ENCODE peak calls at places on chromosomes 4 and X, in six cellular contexts. One of them, this sample, is unnamed. For H4K20me1, the result is how much of the 10 kb centered on the place peaks cover.

GRCh38 chrX:48021026-48021900 is 14.5 kb downstream of the SPACA5 start:
- DNase-seq in SK-N-SH: peak
- DNase-seq in K562: peak
- DNase-seq in GM23338: peak
- DNase-seq in GM12878: peak
- DNase-seq in HepG2: peak
- DNase-seq in this sample: no peak

GRCh38 chrX:47216393-47216925 is 2.0 kb upstream of the CDK16 start:
- DNase-seq in HepG2: no peak
- DNase-seq in K562: no peak
- DNase-seq in GM12878: no peak
- DNase-seq in SK-N-SH: no peak
- DNase-seq in GM23338: no peak
- DNase-seq in this sample: no peak

GRCh38 chr4:155734951-155735350 is 23.9 kb upstream of the GUCY1B1 start:
- DNase-seq in SK-N-SH: no peak
- DNase-seq in GM12878: no peak
- DNase-seq in GM23338: no peak
- DNase-seq in HepG2: no peak
- DNase-seq in K562: no peak
- DNase-seq in this sample: no peak

GRCh38 chr4:185580699-185581098 is 45.4 kb upstream of the PDLIM3 start:
- DNase-seq in GM23338: no peak
- DNase-seq in K562: no peak
- DNase-seq in SK-N-SH: no peak
- DNase-seq in GM12878: no peak
- DNase-seq in HepG2: no peak
- DNase-seq in this sample: no peak

GRCh38 chr4:84050014-84050413 is 449.1 kb downstream of the NKX6-1 start:
- DNase-seq in GM23338: peak
- DNase-seq in HepG2: no peak
- DNase-seq in GM12878: no peak
- DNase-seq in SK-N-SH: no peak
- DNase-seq in K562: no peak
- DNase-seq in this sample: no peak

GRCh38 chr4:75036046-75036445 is 103.1 kb downstream of the PARM1 start:
- DNase-seq in SK-N-SH: no peak
- DNase-seq in HepG2: no peak
- DNase-seq in GM23338: no peak
- DNase-seq in K562: no peak
- DNase-seq in GM12878: peak
- DNase-seq in this sample: no peak

GRCh38 chr4:106337916-106338315 is 21.6 kb downstream of the AIMP1 start:
- DNase-seq in GM12878: no peak
- DNase-seq in HepG2: no peak
- DNase-seq in SK-N-SH: no peak
- DNase-seq in GM23338: no peak
- DNase-seq in K562: no peak
- DNase-seq in this sample: no peak

GRCh38 chr4:121712001-121712655 is 15.3 kb upstream of the ANXA5 start:
- DNase-seq in K562: no peak
- DNase-seq in HepG2: no peak
- DNase-seq in SK-N-SH: no peak
- DNase-seq in GM12878: no peak
- DNase-seq in GM23338: no peak
- DNase-seq in this sample: no peak

GRCh38 chr4:94038195-94038594 is 169.5 kb upstream of the SMARCAD1 start:
- DNase-seq in HepG2: no peak
- DNase-seq in GM23338: no peak
- DNase-seq in K562: no peak
- DNase-seq in SK-N-SH: peak
- DNase-seq in GM12878: no peak
- DNase-seq in this sample: no peak

GRCh38 chr4:139523076-139523475 is 32.9 kb downstream of the SETD7 start:
- DNase-seq in HepG2: no peak
- DNase-seq in K562: no peak
- DNase-seq in GM23338: no peak
- DNase-seq in GM12878: no peak
- DNase-seq in SK-N-SH: no peak
- DNase-seq in this sample: no peak

GRCh38 chrX:150450519-150451177 is 87.5 kb downstream of the MAMLD1 start:
- DNase-seq in HepG2: no peak
- DNase-seq in GM12878: no peak
- DNase-seq in GM23338: no peak
- DNase-seq in SK-N-SH: no peak
- DNase-seq in K562: no peak
- DNase-seq in this sample: no peak

GRCh38 chr4:56146956-56147355 is 198.2 kb downstream of the CEP135 start:
- DNase-seq in GM23338: no peak
- DNase-seq in SK-N-SH: peak
- DNase-seq in HepG2: no peak
- DNase-seq in GM12878: no peak
- DNase-seq in K562: no peak
- DNase-seq in this sample: no peak

GRCh38 chr4:150867148-150867547 is 147.9 kb downstream of the LRBA start:
- DNase-seq in GM23338: peak
- DNase-seq in HepG2: peak
- DNase-seq in GM12878: peak
- DNase-seq in SK-N-SH: peak
- DNase-seq in K562: peak
- DNase-seq in this sample: peak

GRCh38 chrX:18210470-18210869 is 10.2 kb downstream of the BEND2 start:
- DNase-seq in SK-N-SH: no peak
- DNase-seq in HepG2: no peak
- DNase-seq in K562: no peak
- DNase-seq in GM23338: peak
- DNase-seq in GM12878: no peak
- DNase-seq in this sample: no peak

GRCh38 chr4:15702941-15703403 is at the start of gene BST1:
- DNase-seq in HepG2: no peak
- DNase-seq in SK-N-SH: peak
- DNase-seq in GM12878: no peak
- DNase-seq in K562: no peak
- DNase-seq in GM23338: peak
- DNase-seq in this sample: no peak

GRCh38 chr4:108954880-108955279 is 192.0 kb upstream of the ETNPPL start:
- DNase-seq in GM23338: no peak
- DNase-seq in HepG2: no peak
- DNase-seq in SK-N-SH: no peak
- DNase-seq in K562: peak
- DNase-seq in GM12878: no peak
- DNase-seq in this sample: no peak

GRCh38 chr4:81754169-81754568 is 282.5 kb upstream of the RASGEF1B start:
- DNase-seq in GM12878: no peak
- DNase-seq in K562: no peak
- DNase-seq in GM23338: no peak
- DNase-seq in SK-N-SH: no peak
- DNase-seq in HepG2: no peak
- DNase-seq in this sample: no peak

GRCh38 chr4:111323496-111323895 is 700.6 kb upstream of the PITX2 start:
- DNase-seq in HepG2: no peak
- DNase-seq in GM12878: no peak
- DNase-seq in SK-N-SH: no peak
- DNase-seq in K562: no peak
- DNase-seq in GM23338: no peak
- DNase-seq in this sample: no peak

GRCh38 chr4:132297346-132297745 is 851.7 kb upstream of the PCDH10 start:
- DNase-seq in GM12878: no peak
- DNase-seq in GM23338: no peak
- DNase-seq in HepG2: no peak
- DNase-seq in SK-N-SH: no peak
- DNase-seq in K562: no peak
- DNase-seq in this sample: no peak

GRCh38 chr4:137545461-137545861 is 13.2 kb upstream of the PCDH18 start:
- DNase-seq in SK-N-SH: no peak
- DNase-seq in HepG2: no peak
- DNase-seq in K562: no peak
- DNase-seq in GM23338: peak
- DNase-seq in GM12878: no peak
- DNase-seq in this sample: no peak

GRCh38 chrX:153643431-153644351 is 3.3 kb upstream of the DUSP9 start:
- DNase-seq in GM12878: no peak
- DNase-seq in HepG2: no peak
- DNase-seq in GM23338: peak
- DNase-seq in SK-N-SH: peak
- DNase-seq in K562: peak
- DNase-seq in this sample: no peak

GRCh38 chr4:37561803-37562207 is 124.4 kb downstream of the RELL1 start:
- DNase-seq in GM23338: no peak
- DNase-seq in GM12878: peak
- DNase-seq in HepG2: peak
- DNase-seq in K562: peak
- DNase-seq in SK-N-SH: no peak
- DNase-seq in this sample: no peak

GRCh38 chr4:78544681-78545080 is 6.9 kb upstream of the ANXA3 start:
- DNase-seq in GM12878: no peak
- DNase-seq in K562: no peak
- DNase-seq in HepG2: no peak
- DNase-seq in SK-N-SH: no peak
- DNase-seq in GM23338: no peak
- DNase-seq in this sample: no peak

GRCh38 chr4:93855926-93856325 is 27.4 kb downstream of the ATOH1 start:
- DNase-seq in SK-N-SH: no peak
- DNase-seq in GM23338: no peak
- DNase-seq in HepG2: no peak
- DNase-seq in K562: no peak
- DNase-seq in GM12878: no peak
- DNase-seq in this sample: no peak

GRCh38 chr4:75629239-75629638 is 1.1 kb downstream of the CDKL2 start:
- DNase-seq in GM23338: no peak
- DNase-seq in HepG2: no peak
- DNase-seq in GM12878: no peak
- DNase-seq in K562: no peak
- DNase-seq in SK-N-SH: no peak
- DNase-seq in this sample: no peak

GRCh38 chr4:3530663-3531254 is 1.5 kb downstream of the LRPAP1 start:
- DNase-seq in SK-N-SH: no peak
- DNase-seq in GM23338: no peak
- DNase-seq in HepG2: no peak
- DNase-seq in K562: no peak
- DNase-seq in GM12878: no peak
- DNase-seq in this sample: no peak

GRCh38 chr4:3529363-3529762 is 2.9 kb downstream of the LRPAP1 start:
- DNase-seq in SK-N-SH: no peak
- DNase-seq in GM23338: no peak
- DNase-seq in K562: no peak
- DNase-seq in HepG2: no peak
- DNase-seq in GM12878: no peak
- DNase-seq in this sample: no peak

GRCh38 chr4:3531306-3531886 is 826 bp downstream of the LRPAP1 start:
- DNase-seq in HepG2: no peak
- DNase-seq in GM23338: no peak
- DNase-seq in SK-N-SH: no peak
- DNase-seq in K562: no peak
- DNase-seq in GM12878: no peak
- DNase-seq in this sample: no peak

GRCh38 chr4:3527914-3528876 is 4.0 kb downstream of the LRPAP1 start:
- DNase-seq in SK-N-SH: no peak
- DNase-seq in HepG2: no peak
- DNase-seq in GM23338: no peak
- DNase-seq in K562: no peak
- DNase-seq in GM12878: no peak
- DNase-seq in this sample: no peak

DNA sequence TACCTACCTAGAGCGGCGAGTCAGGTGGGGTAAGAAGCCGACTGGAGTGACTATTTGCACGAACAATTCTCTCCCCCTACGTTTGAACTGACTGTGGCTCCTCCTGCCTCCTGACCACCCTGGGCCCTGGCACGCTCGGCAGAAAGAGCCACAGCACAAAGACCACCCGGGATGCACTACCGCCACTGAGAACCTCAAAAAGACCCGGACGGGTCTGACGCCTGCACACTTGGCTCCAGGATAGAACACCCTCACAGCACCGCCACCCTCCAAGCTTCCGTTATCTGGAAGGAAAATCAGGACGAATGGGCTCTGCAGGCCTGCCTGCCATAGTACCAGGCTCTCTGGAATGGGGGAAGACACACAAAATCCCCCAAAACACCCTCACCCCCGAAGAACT is 2.2 kb downstream of the LRPAP1 start:
- DNase-seq in SK-N-SH: no peak
- DNase-seq in HepG2: no peak
- DNase-seq in GM23338: no peak
- DNase-seq in GM12878: no peak
- DNase-seq in K562: no peak
- DNase-seq in this sample: no peak
- H4K20me1 ChIP-seq in SK-N-SH: half or more
- H4K20me1 ChIP-seq in HepG2: under half
- H4K20me1 ChIP-seq in GM23338: under half
- H4K20me1 ChIP-seq in GM12878: under half
- H4K20me1 ChIP-seq in K562: under half
- H4K20me1 ChIP-seq in this sample: under half

GRCh38 chrX:49793686-49794085 is 35.4 kb upstream of the PAGE4 start:
- DNase-seq in GM23338: no peak
- DNase-seq in SK-N-SH: no peak
- DNase-seq in GM12878: no peak
- DNase-seq in HepG2: peak
- DNase-seq in K562: no peak
- DNase-seq in this sample: no peak

GRCh38 chrX:49792376-49792775 is 36.7 kb upstream of the PAGE4 start:
- DNase-seq in GM23338: no peak
- DNase-seq in HepG2: peak
- DNase-seq in SK-N-SH: no peak
- DNase-seq in K562: no peak
- DNase-seq in GM12878: no peak
- DNase-seq in this sample: no peak
- TF ChIP-seq REST in GM23338: no peak
- TF ChIP-seq REST in HepG2: no peak
- TF ChIP-seq REST in SK-N-SH: no peak
- TF ChIP-seq REST in K562: no peak
- TF ChIP-seq REST in GM12878: no peak
- TF ChIP-seq REST in this sample: no peak

GRCh38 chr4:1624519-1624910 is 59.6 kb downstream of the FAM53A start:
- DNase-seq in GM23338: no peak
- DNase-seq in GM12878: no peak
- DNase-seq in K562: no peak
- DNase-seq in HepG2: no peak
- DNase-seq in SK-N-SH: no peak
- DNase-seq in this sample: no peak
- H4K20me1 ChIP-seq in GM23338: under half
- H4K20me1 ChIP-seq in GM12878: under half
- H4K20me1 ChIP-seq in K562: under half
- H4K20me1 ChIP-seq in HepG2: under half
- H4K20me1 ChIP-seq in SK-N-SH: under half
- H4K20me1 ChIP-seq in this sample: under half

GRCh38 chrX:97026406-97026805 is 142.7 kb downstream of the RPA4 start:
- DNase-seq in GM23338: peak
- DNase-seq in K562: no peak
- DNase-seq in SK-N-SH: peak
- DNase-seq in HepG2: no peak
- DNase-seq in GM12878: no peak
- DNase-seq in this sample: no peak
- TF ChIP-seq REST in GM23338: no peak
- TF ChIP-seq REST in K562: no peak
- TF ChIP-seq REST in SK-N-SH: no peak
- TF ChIP-seq REST in HepG2: no peak
- TF ChIP-seq REST in GM12878: no peak
- TF ChIP-seq REST in this sample: no peak

This sample was measured in HCT116.